ENCODE peak calls at places on chromosome 1, in seven cellular contexts. Y, H, Z, F, R, G and X are unnamed samples.

GRCh38 chr1:188669715-188670114 is 1807.9 kb downstream of the BRINP3 start:
- DNase-seq in Y (no peak), H (peak; percentile 38), Z (peak; percentile 23), F (no peak), R (no peak), G (peak; percentile 32), X (no peak)

GRCh38 chr1:209685835-209686234 is 10.6 kb downstream of the G0S2 start:
- DNase-seq in Y (no peak), H (no peak), Z (no peak), F (no peak), R (no peak), G (no peak), X (no peak)

GRCh38 chr1:90007979-90008404 is 13.1 kb downstream of the ZNF326 start:
- DNase-seq in Y (no peak), H (peak; percentile 22), Z (no peak), F (no peak), R (no peak), G (no peak), X (no peak)

GRCh38 chr1:26482921-26483320 is 10.7 kb downstream of the HMGN2 start:
- DNase-seq in Y (no peak), H (no peak), Z (peak; percentile 7), F (no peak), R (no peak), G (peak; percentile 43), X (no peak)

GRCh38 chr1:201614262-201615015 is 75.5 kb downstream of the NAV1 start:
- DNase-seq in Y (no peak), H (peak; percentile 54), Z (no peak), F (peak; percentile 68), R (no peak), G (no peak), X (peak; percentile 89)

GRCh38 chr1:2476066-2476999 is at the start of gene PLCH2:
- DNase-seq in Y (no peak), H (no peak), Z (no peak), F (no peak), R (no peak), G (no peak), X (no peak)

GRCh38 chr1:96473791-96474452 is 247.7 kb upstream of the PTBP2 start:
- DNase-seq in Y (no peak), H (no peak), Z (peak; percentile 64), F (no peak), R (no peak), G (peak; percentile 51), X (no peak)

GRCh38 chr1:26984291-26984690 is 9.2 kb upstream of the TRNP1 start:
- DNase-seq in Y (no peak), H (no peak), Z (no peak), F (no peak), R (no peak), G (no peak), X (no peak)

GRCh38 chr1:191700922-191701321 is 457.3 kb upstream of the RGS18 start:
- DNase-seq in Y (no peak), H (no peak), Z (no peak), F (no peak), R (no peak), G (no peak), X (no peak)

GRCh38 chr1:177996957-177997356 is 27.1 kb upstream of the SEC16B start:
- DNase-seq in Y (no peak), H (no peak), Z (no peak), F (no peak), R (no peak), G (no peak), X (no peak)

GRCh38 chr1:201396859-201397464 is 2.2 kb downstream of the LAD1 start:
- DNase-seq in Y (no peak), H (no peak), Z (peak; percentile 93), F (no peak), R (no peak), G (no peak), X (no peak)

GRCh38 chr1:176445402-176445801 is 17.6 kb upstream of the PAPPA2 start:
- DNase-seq in Y (no peak), H (no peak), Z (no peak), F (no peak), R (no peak), G (no peak), X (no peak)

GRCh38 chr1:48007044-48007443 is 9.9 kb upstream of the TRABD2B start:
- DNase-seq in Y (no peak), H (peak; percentile 14), Z (peak; percentile 69), F (no peak), R (no peak), G (peak; percentile 43), X (no peak)

GRCh38 chr1:235295902-235296350 is 32.1 kb downstream of the ARID4B start:
- DNase-seq in Y (no peak), H (peak; percentile 45), Z (peak; percentile 69), F (no peak), R (no peak), G (peak; percentile 46), X (no peak)

GRCh38 chr1:62391369-62391971 is 45.4 kb upstream of the USP1 start:
- DNase-seq in Y (no peak), H (peak; percentile 17), Z (peak; percentile 18), F (peak; percentile 36), R (no peak), G (no peak), X (peak; percentile 46)

GRCh38 chr1:118101445-118101844 is 83.6 kb downstream of the SPAG17 start:
- DNase-seq in Y (no peak), H (no peak), Z (no peak), F (no peak), R (peak; percentile 62), G (peak; percentile 14), X (no peak)

GRCh38 chr1:172893146-172893841 is 157.4 kb downstream of the TNFSF18 start:
- DNase-seq in Y (no peak), H (peak; percentile 50), Z (no peak), F (no peak), R (no peak), G (peak; percentile 49), X (no peak)

GRCh38 chr1:110390096-110390495 is 730 bp downstream of the SLC16A4 start:
- DNase-seq in Y (no peak), H (peak; percentile 84), Z (peak; percentile 83), F (no peak), R (no peak), G (peak; percentile 86), X (peak; percentile 6)

GRCh38 chr1:15709226-15709625 is 25.1 kb downstream of the PLEKHM2 start:
- DNase-seq in Y (no peak), H (no peak), Z (no peak), F (no peak), R (no peak), G (no peak), X (no peak)

GRCh38 chr1:46991083-46991923 is 32.2 kb upstream of the CYP4X1 start:
- DNase-seq in Y (no peak), H (no peak), Z (peak; percentile 38), F (no peak), R (no peak), G (no peak), X (no peak)

GRCh38 chr1:3785458-3786157 is 10.7 kb downstream of the LRRC47 start:
- DNase-seq in Y (no peak), H (no peak), Z (peak; percentile 20), F (peak; percentile 34), R (no peak), G (peak; percentile 10), X (peak; percentile 43)
- TF ChIP-seq CTCF in Y (peak; percentile 23), H (peak; percentile 12), Z (peak; percentile 42), F (peak; percentile 52), R (peak; percentile 22), G (peak; percentile 28), X (peak; percentile 42)

GRCh38 chr1:170214980-170215910 is 69.5 kb downstream of the NTMT2 start:
- DNase-seq in Y (no peak), H (peak; percentile 28), Z (no peak), F (no peak), R (no peak), G (peak; percentile 94), X (no peak)

GRCh38 chr1:170218261-170218660 is 72.5 kb downstream of the NTMT2 start:
- DNase-seq in Y (no peak), H (no peak), Z (no peak), F (no peak), R (no peak), G (peak; percentile 82), X (no peak)

GRCh38 chr1:170210142-170210541 is 64.4 kb downstream of the NTMT2 start:
- DNase-seq in Y (no peak), H (no peak), Z (no peak), F (no peak), R (no peak), G (no peak), X (no peak)

GRCh38 chr1:170213598-170213997 is 67.8 kb downstream of the NTMT2 start:
- DNase-seq in Y (no peak), H (no peak), Z (no peak), F (no peak), R (no peak), G (peak; percentile 66), X (no peak)

DNA sequence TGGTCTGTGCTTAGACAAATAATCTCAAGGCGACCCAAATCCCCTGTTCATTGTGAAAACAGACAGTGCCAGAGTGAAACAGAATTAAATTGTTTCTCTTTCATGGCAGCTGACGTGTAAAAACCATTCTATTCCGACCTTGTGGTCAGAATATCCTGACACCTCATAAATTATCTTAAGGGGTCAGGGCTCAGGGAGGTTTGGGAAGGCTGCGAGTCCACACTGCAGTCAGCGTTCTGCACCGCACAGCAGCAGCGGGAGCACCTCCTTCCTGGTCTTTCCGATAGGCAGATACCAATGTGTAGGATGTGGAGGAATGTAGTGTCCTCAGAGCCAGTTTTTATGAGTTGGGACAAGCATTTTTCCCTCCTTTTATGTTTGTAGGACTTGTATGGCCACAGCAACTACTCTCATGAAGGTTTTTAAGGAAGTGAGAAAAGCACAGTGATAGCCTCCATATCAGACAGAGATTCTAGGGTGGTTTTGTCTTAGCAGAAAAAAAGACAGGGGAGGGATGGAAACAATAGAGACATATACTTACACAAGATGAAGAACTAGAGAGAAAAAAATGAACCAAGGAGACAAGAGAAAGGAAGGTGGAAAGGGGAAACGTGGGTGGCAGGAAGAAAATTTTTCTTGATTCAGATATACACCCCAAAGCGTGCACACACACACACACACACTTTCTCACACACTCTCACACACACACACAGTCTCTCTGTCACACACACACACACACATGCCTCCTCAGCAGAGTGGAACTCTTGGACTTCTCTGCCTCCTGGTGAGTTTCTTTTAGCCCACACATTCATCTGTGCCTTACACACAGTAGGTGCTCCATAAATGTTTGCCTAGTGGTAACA is 68.6 kb downstream of the NTMT2 start:
- DNase-seq in Y (no peak), H (peak; percentile 43), Z (no peak), F (no peak), R (no peak), G (peak; percentile 85), X (peak; percentile 31)
- TF ChIP-seq CTCF in Y (no peak), H (no peak), Z (no peak), F (no peak), R (no peak), G (no peak), X (no peak)

DNA sequence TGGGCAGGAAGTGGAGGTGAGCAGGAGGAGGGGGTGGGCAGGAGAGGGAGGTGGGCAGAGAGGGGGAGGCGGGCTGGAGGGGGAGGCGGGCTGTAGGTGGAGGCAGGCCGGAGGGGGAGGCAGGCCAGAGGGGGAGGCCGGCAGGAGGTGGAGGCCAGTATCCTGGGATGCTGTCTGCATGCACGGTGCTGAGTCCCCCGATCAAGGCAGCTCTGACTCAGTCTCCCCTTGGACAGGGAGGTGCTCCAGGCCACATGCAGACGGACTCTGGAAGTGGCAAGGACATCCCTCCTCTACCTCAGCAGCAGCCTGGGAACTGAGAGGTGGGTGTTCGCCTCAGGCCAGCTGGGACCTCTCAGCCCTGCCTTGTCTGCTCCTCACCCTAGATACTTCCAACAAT is 9.9 kb downstream of the IKBKE start:
- DNase-seq in Y (no peak), H (no peak), Z (no peak), F (no peak), R (no peak), G (no peak), X (no peak)
- TF ChIP-seq CTCF in Y (no peak), H (no peak), Z (no peak), F (no peak), R (no peak), G (no peak), X (no peak)

GRCh38 chr1:14292533-14292932 is 306.0 kb upstream of the KAZN start:
- DNase-seq in Y (no peak), H (no peak), Z (no peak), F (no peak), R (no peak), G (no peak), X (no peak)
- TF ChIP-seq CTCF in Y (no peak), H (no peak), Z (no peak), F (no peak), R (no peak), G (no peak), X (no peak)